ENCODE peak calls at places on chromosome 18, in seven cellular contexts. X, Q, S, C, Y, G and K are unnamed samples.

GRCh38 chr18:35592298-35592697 is 10.8 kb downstream of the GALNT1 start:
- DNase-seq in X (no peak), S (no peak), C (no peak), G (no peak), Y (no peak), Q (no peak), K (no peak)

GRCh38 chr18:50194623-50195532 is at the start of gene MYO5B:
- DNase-seq in X (no peak), G (peak; percentile 55), Y (peak; percentile 79), C (peak; percentile 67), S (peak; percentile 63), Q (no peak), K (no peak)

GRCh38 chr18:21053127-21053526 is 58.5 kb downstream of the ROCK1 start:
- DNase-seq in C (no peak), Q (no peak), X (no peak), Y (no peak), S (peak; percentile 69), G (peak; percentile 23), K (no peak)

GRCh38 chr18:939167-939566 is 34.5 kb downstream of the ADCYAP1 start:
- DNase-seq in G (no peak), C (no peak), S (no peak), X (no peak), Y (no peak), Q (no peak), K (no peak)

GRCh38 chr18:31774477-31774785 is 13.8 kb upstream of the SLC25A52 start:
- DNase-seq in G (no peak), C (no peak), S (no peak), Y (no peak), Q (no peak), X (no peak), K (no peak)

GRCh38 chr18:702957-703659 is 9.3 kb downstream of the ENOSF1 start:
- DNase-seq in C (no peak), Q (no peak), G (peak; percentile 21), Y (no peak), X (peak; percentile 27), S (peak; percentile 79), K (no peak)

GRCh38 chr18:8504451-8504850 is 104.8 kb upstream of the RAB12 start:
- DNase-seq in S (no peak), G (no peak), Q (no peak), X (no peak), C (no peak), Y (no peak), K (peak; percentile 14)

GRCh38 chr18:21997207-21998143 is 171.9 kb upstream of the GATA6 start:
- DNase-seq in X (no peak), S (peak; percentile 48), C (no peak), G (peak; percentile 30), Q (no peak), Y (peak; percentile 64), K (no peak)

GRCh38 chr18:8623549-8624106 is 14.4 kb downstream of the RAB12 start:
- DNase-seq in Y (no peak), X (no peak), Q (no peak), G (peak; percentile 17), S (no peak), C (peak; percentile 70), K (no peak)

GRCh38 chr18:35746826-35747339 is 165.3 kb downstream of the GALNT1 start:
- DNase-seq in C (no peak), S (no peak), Y (no peak), X (no peak), Q (no peak), G (no peak), K (no peak)

GRCh38 chr18:58579561-58580047 is 49.3 kb downstream of the ALPK2 start:
- DNase-seq in G (no peak), S (peak; percentile 90), Q (no peak), Y (no peak), C (no peak), X (no peak), K (no peak)

GRCh38 chr18:35696307-35696706 is 114.8 kb downstream of the GALNT1 start:
- DNase-seq in G (no peak), X (no peak), Y (no peak), Q (no peak), C (no peak), S (no peak), K (no peak)

GRCh38 chr18:37487400-37487831 is 78.2 kb downstream of the CELF4 start:
- DNase-seq in X (no peak), C (no peak), G (peak; percentile 14), S (no peak), Q (no peak), Y (no peak), K (no peak)

GRCh38 chr18:35609236-35609635 is 27.7 kb downstream of the GALNT1 start:
- DNase-seq in Y (no peak), G (no peak), Q (no peak), S (no peak), C (no peak), X (no peak), K (no peak)

GRCh38 chr18:74661008-74661407 is 63.3 kb downstream of the ZNF407 start:
- DNase-seq in C (no peak), X (no peak), S (peak; percentile 12), Y (no peak), G (no peak), Q (no peak), K (no peak)

GRCh38 chr18:54736981-54737380 is 91.3 kb upstream of the RAB27B start:
- DNase-seq in S (no peak), Q (no peak), C (no peak), Y (no peak), G (no peak), X (no peak), K (no peak)

GRCh38 chr18:77304263-77304662 is 54.6 kb downstream of the GALR1 start:
- DNase-seq in S (no peak), Y (no peak), C (no peak), G (no peak), X (no peak), Q (no peak), K (no peak)
- H3K27ac ChIP-seq in S (no peak overlapping the region), Y (no peak overlapping the region), C (no peak overlapping the region), G (no peak overlapping the region), X (no peak overlapping the region), Q (no peak overlapping the region), K (no peak overlapping the region)

DNA sequence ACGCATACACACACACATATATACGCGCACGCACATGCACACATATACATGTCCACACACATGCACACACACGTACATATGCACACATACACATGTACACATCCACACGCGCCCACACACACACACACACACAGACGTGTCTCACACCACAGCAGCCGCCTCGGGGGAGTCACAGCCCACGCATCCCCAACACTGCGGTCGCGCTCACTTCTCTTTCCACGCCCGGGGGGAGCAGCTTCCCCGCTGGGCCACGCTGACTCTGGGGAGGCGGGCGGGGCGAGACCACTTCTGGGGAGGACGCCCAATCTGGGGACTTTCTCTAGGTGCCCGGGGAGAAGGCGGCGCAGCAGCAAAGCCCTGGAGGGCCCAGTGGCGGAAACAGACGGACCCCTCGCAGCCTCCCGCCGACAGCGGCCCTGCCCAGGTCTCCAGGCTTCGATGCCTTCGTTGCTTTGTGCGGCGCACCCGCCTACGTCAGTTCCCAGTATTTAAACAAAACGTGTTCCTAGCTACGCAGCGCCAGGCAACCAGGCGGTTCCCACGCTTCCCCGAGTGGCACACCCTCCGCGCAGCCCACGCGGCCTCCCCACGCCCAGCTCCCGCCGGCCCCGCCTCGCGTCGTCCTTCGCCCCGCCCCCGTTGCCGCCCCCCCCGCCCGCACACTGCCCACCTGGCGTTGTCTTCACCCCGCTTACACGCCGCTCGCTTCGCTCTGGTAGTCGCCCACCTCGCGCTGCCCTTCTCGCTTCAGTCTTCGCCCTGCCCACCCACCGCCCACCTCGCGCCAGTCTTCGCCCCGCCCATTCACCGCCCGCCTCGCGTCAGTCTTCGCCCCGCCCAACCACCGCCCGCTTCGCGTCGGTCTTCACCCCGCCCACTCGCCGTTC is 810 bp upstream of the RBFA start:
- DNase-seq in C (no peak), Q (peak; percentile 76), X (no peak), Y (no peak), G (no peak), S (no peak), K (peak; percentile 79)
- TF ChIP-seq POLR2A in C (no peak), Q (peak; percentile 68), X (no peak), Y (peak; percentile 52), G (peak; percentile 44), S (peak; percentile 63), K (peak; percentile 10)

GRCh38 chr18:62745089-62745751 is 29.9 kb downstream of the PHLPP1 start:
- DNase-seq in S (no peak), C (no peak), G (no peak), X (no peak), Q (no peak), Y (peak; percentile 8), K (no peak)

GRCh38 chr18:62739911-62740310 is 24.6 kb downstream of the PHLPP1 start:
- DNase-seq in X (no peak), Y (no peak), C (no peak), S (no peak), Q (no peak), G (no peak), K (no peak)

GRCh38 chr18:62741118-62741566 is 25.8 kb downstream of the PHLPP1 start:
- DNase-seq in S (peak; percentile 93), Q (no peak), G (peak; percentile 77), C (no peak), X (no peak), Y (peak; percentile 11), K (peak; percentile 80)

GRCh38 chr18:62741584-62741983 is 26.2 kb downstream of the PHLPP1 start:
- DNase-seq in Q (no peak), S (peak; percentile 50), G (no peak), Y (no peak), C (no peak), X (no peak), K (no peak)

DNA sequence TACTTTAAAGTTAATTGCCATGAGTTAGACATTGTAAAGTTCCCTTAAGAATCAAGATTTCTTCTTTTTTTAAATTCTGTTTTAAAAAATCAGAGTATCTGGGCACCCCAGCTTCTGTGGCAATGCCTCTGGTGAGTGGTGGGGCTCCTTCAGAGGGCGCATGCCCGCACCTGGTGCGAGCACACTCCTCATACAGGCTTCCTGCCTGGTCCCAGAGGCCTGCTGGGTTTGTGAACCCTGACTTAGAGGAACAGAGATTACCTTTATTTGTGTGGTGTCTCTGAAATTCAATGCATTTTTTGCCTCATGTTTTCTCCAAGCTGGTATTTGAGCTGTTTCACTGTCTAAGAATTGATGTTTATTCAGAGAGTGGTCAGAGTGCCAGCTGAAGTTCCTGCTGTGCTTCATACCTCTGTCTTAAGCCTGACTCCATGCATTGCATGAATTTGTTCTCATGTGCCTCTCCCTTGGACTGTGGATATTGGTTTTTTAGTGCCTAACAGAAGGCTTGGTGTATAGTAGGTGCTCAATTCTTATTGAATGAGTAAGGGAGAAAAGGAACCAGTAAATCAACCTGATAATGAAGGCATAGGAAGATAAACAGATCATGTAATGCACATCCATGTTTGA is 28.9 kb downstream of the PHLPP1 start:
- DNase-seq in G (no peak), Y (no peak), C (no peak), X (no peak), S (peak; percentile 33), Q (no peak), K (no peak)
- H3K27ac ChIP-seq in G (no peak overlapping the region), Y (peak overlapping the region; percentile 43), C (no peak overlapping the region), X (no peak overlapping the region), S (peak overlapping the region; percentile 52), Q (no peak overlapping the region), K (no peak overlapping the region)

DNA sequence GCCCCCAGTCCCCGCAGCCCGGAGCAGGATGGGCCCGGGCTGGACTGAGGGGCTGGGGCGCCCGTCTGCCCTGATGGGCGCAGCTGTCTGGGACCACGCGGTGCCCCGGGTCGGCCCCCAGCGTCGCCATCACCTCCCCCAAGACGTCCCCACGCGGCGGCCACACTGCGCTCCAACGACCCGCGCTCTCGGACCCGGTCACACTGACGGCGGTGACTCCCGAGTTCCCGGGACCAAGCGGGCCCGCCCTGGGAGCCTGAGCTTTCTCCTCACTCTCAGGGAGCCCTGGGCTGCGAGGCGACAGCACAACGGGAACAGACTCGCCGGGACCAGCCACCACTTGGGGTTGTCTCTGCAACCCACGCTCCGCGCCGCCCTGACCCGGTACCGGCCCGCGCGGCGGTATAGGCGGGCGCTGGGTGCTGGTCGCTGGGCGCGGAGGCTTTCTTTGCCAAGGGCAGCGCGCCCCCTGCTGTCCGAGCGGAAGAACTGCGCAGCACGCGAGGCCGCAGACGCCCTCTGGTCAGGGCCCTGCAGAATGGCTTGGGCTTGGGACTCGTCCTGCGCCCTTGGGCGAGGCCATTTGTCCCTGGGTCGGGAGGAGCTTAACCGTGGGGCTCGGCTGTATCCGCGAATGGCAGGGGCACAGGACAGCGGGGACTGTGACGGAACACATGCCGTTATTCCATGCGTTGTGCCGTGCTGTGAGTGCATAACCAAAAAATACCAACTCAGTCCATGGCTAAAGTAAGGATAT is 54.8 kb upstream of the ANKRD62 start:
- DNase-seq in Y (peak; percentile 80), Q (no peak), S (peak; percentile 68), X (peak; percentile 84), C (peak; percentile 93), G (peak; percentile 89), K (peak; percentile 91)
- TF ChIP-seq POLR2A in Y (no peak), Q (no peak), S (no peak), X (no peak), C (no peak), G (peak; percentile 31), K (no peak)